ENCODE peak calls at places on chromosome 14, in four cellular contexts. One of them, this sample, is unnamed.

GRCh38 chr14:68951051-68951797 is 27.9 kb downstream of the ACTN1 start:
- DNase-seq in ovary: peak; percentile 80
- DNase-seq in NCI-H1105 treated with DMSO at 0.1 percent for 48 hours: no peak
- DNase-seq in H7: no peak
- DNase-seq in this sample: no peak

GRCh38 chr14:93997933-93998870 is 1.1 kb downstream of the CCDC197 start:
- DNase-seq in NCI-H1105 treated with DMSO at 0.1 percent for 48 hours: no peak
- DNase-seq in H7: no peak
- DNase-seq in ovary: no peak
- DNase-seq in this sample: no peak

GRCh38 chr14:100622234-100622633 is 35.0 kb upstream of the BEGAIN start:
- DNase-seq in NCI-H1105 treated with DMSO at 0.1 percent for 48 hours: no peak
- DNase-seq in H7: peak; percentile 37
- DNase-seq in ovary: no peak
- DNase-seq in this sample: no peak

GRCh38 chr14:75046275-75046674 is 5.0 kb downstream of the MLH3 start:
- DNase-seq in ovary: no peak
- DNase-seq in NCI-H1105 treated with DMSO at 0.1 percent for 48 hours: no peak
- DNase-seq in H7: no peak
- DNase-seq in this sample: no peak

GRCh38 chr14:24138396-24139271 is 2.6 kb downstream of the PSME1 start:
- DNase-seq in ovary: no peak
- DNase-seq in H7: no peak
- DNase-seq in NCI-H1105 treated with DMSO at 0.1 percent for 48 hours: no peak
- DNase-seq in this sample: no peak

GRCh38 chr14:99203080-99203479 is 68.9 kb downstream of the BCL11B start:
- DNase-seq in NCI-H1105 treated with DMSO at 0.1 percent for 48 hours: no peak
- DNase-seq in H7: no peak
- DNase-seq in ovary: no peak
- DNase-seq in this sample: no peak

GRCh38 chr14:58061581-58061980 is 90.4 kb downstream of the ARMH4 start:
- DNase-seq in H7: no peak
- DNase-seq in NCI-H1105 treated with DMSO at 0.1 percent for 48 hours: no peak
- DNase-seq in ovary: no peak
- DNase-seq in this sample: no peak

GRCh38 chr14:19823178-19823577 is 19.6 kb downstream of the OR4N2 start:
- DNase-seq in ovary: no peak
- DNase-seq in H7: no peak
- DNase-seq in NCI-H1105 treated with DMSO at 0.1 percent for 48 hours: no peak
- DNase-seq in this sample: no peak

GRCh38 chr14:92780865-92781264 is 13.2 kb upstream of the GOLGA5 start:
- DNase-seq in NCI-H1105 treated with DMSO at 0.1 percent for 48 hours: no peak
- DNase-seq in ovary: no peak
- DNase-seq in H7: no peak
- DNase-seq in this sample: no peak

GRCh38 chr14:22980672-22981089 is 1.7 kb downstream of the AJUBA start:
- DNase-seq in ovary: peak; percentile 60
- DNase-seq in H7: peak; percentile 95
- DNase-seq in NCI-H1105 treated with DMSO at 0.1 percent for 48 hours: no peak
- DNase-seq in this sample: peak; percentile 87

GRCh38 chr14:50402965-50403364 is 6.3 kb upstream of the CDKL1 start:
- DNase-seq in NCI-H1105 treated with DMSO at 0.1 percent for 48 hours: no peak
- DNase-seq in H7: no peak
- DNase-seq in ovary: no peak
- DNase-seq in this sample: no peak

GRCh38 chr14:90107789-90108188 is 46.0 kb downstream of the KCNK13 start:
- DNase-seq in NCI-H1105 treated with DMSO at 0.1 percent for 48 hours: no peak
- DNase-seq in H7: no peak
- DNase-seq in ovary: no peak
- DNase-seq in this sample: no peak

GRCh38 chr14:24372701-24373416 is 4.9 kb downstream of the NFATC4 start:
- DNase-seq in NCI-H1105 treated with DMSO at 0.1 percent for 48 hours: peak; percentile 19
- DNase-seq in H7: no peak
- DNase-seq in ovary: no peak
- DNase-seq in this sample: no peak

This sample was measured in neural progenitor cell.